ENCODE peak calls at places on chromosome 22, in seven cellular contexts. One of them, this sample, is unnamed.

GRCh38 chr22:45196926-45197605 is 33.3 kb downstream of the NUP50 start:
- DNase-seq in putamen: no peak
- DNase-seq in COR-L47: no peak
- DNase-seq in GM12865: no peak
- DNase-seq in activated CD4-positive, alpha-beta T cell treated with anti-CD3 and anti-CD28 coated beads, Interleukin-2, amount 50 U/mL, for 48 hours: no peak
- DNase-seq in upper lobe of right lung: no peak
- DNase-seq in NCI-H1105 treated with DMSO at 0.1 percent for 48 hours: no peak
- DNase-seq in this sample: no peak

GRCh38 chr22:28268176-28268575 is 349.1 kb upstream of the PITPNB start:
- DNase-seq in NCI-H1105 treated with DMSO at 0.1 percent for 48 hours: no peak
- DNase-seq in COR-L47: no peak
- DNase-seq in GM12865: no peak
- DNase-seq in upper lobe of right lung: no peak
- DNase-seq in putamen: no peak
- DNase-seq in activated CD4-positive, alpha-beta T cell treated with anti-CD3 and anti-CD28 coated beads, Interleukin-2, amount 50 U/mL, for 48 hours: no peak
- DNase-seq in this sample: no peak

GRCh38 chr22:39664485-39665200 is 94.1 kb downstream of the CACNA1I start:
- DNase-seq in activated CD4-positive, alpha-beta T cell treated with anti-CD3 and anti-CD28 coated beads, Interleukin-2, amount 50 U/mL, for 48 hours: peak
- DNase-seq in COR-L47: no peak
- DNase-seq in NCI-H1105 treated with DMSO at 0.1 percent for 48 hours: no peak
- DNase-seq in GM12865: no peak
- DNase-seq in putamen: no peak
- DNase-seq in upper lobe of right lung: no peak
- DNase-seq in this sample: no peak

GRCh38 chr22:20656516-20656901 is 117.4 kb upstream of the SERPIND1 start:
- DNase-seq in activated CD4-positive, alpha-beta T cell treated with anti-CD3 and anti-CD28 coated beads, Interleukin-2, amount 50 U/mL, for 48 hours: no peak
- DNase-seq in upper lobe of right lung: no peak
- DNase-seq in putamen: no peak
- DNase-seq in COR-L47: no peak
- DNase-seq in GM12865: no peak
- DNase-seq in NCI-H1105 treated with DMSO at 0.1 percent for 48 hours: no peak
- DNase-seq in this sample: no peak

GRCh38 chr22:20552450-20552894 is 45.1 kb downstream of the MED15 start:
- DNase-seq in activated CD4-positive, alpha-beta T cell treated with anti-CD3 and anti-CD28 coated beads, Interleukin-2, amount 50 U/mL, for 48 hours: no peak
- DNase-seq in upper lobe of right lung: no peak
- DNase-seq in putamen: no peak
- DNase-seq in COR-L47: no peak
- DNase-seq in GM12865: no peak
- DNase-seq in NCI-H1105 treated with DMSO at 0.1 percent for 48 hours: no peak
- DNase-seq in this sample: no peak

GRCh38 chr22:48227341-48228018 is 1465.0 kb downstream of the TBC1D22A start:
- DNase-seq in activated CD4-positive, alpha-beta T cell treated with anti-CD3 and anti-CD28 coated beads, Interleukin-2, amount 50 U/mL, for 48 hours: no peak
- DNase-seq in COR-L47: no peak
- DNase-seq in NCI-H1105 treated with DMSO at 0.1 percent for 48 hours: no peak
- DNase-seq in upper lobe of right lung: no peak
- DNase-seq in GM12865: no peak
- DNase-seq in putamen: no peak
- DNase-seq in this sample: no peak

GRCh38 chr22:45218974-45219373 is 21.7 kb downstream of the KIAA0930 start:
- DNase-seq in COR-L47: no peak
- DNase-seq in putamen: peak
- DNase-seq in GM12865: peak
- DNase-seq in activated CD4-positive, alpha-beta T cell treated with anti-CD3 and anti-CD28 coated beads, Interleukin-2, amount 50 U/mL, for 48 hours: peak
- DNase-seq in upper lobe of right lung: no peak
- DNase-seq in NCI-H1105 treated with DMSO at 0.1 percent for 48 hours: peak
- DNase-seq in this sample: peak

GRCh38 chr22:45892681-45893461 is 84.1 kb downstream of the WNT7B start:
- DNase-seq in putamen: no peak
- DNase-seq in GM12865: no peak
- DNase-seq in NCI-H1105 treated with DMSO at 0.1 percent for 48 hours: no peak
- DNase-seq in upper lobe of right lung: peak
- DNase-seq in COR-L47: no peak
- DNase-seq in activated CD4-positive, alpha-beta T cell treated with anti-CD3 and anti-CD28 coated beads, Interleukin-2, amount 50 U/mL, for 48 hours: no peak
- DNase-seq in this sample: no peak

GRCh38 chr22:40583058-40583741 is 53.3 kb downstream of the MRTFA start:
- DNase-seq in activated CD4-positive, alpha-beta T cell treated with anti-CD3 and anti-CD28 coated beads, Interleukin-2, amount 50 U/mL, for 48 hours: no peak
- DNase-seq in upper lobe of right lung: no peak
- DNase-seq in putamen: no peak
- DNase-seq in COR-L47: no peak
- DNase-seq in NCI-H1105 treated with DMSO at 0.1 percent for 48 hours: no peak
- DNase-seq in GM12865: peak
- DNase-seq in this sample: no peak

GRCh38 chr22:24926849-24927579 is 19.5 kb downstream of the LHFPL7 start:
- DNase-seq in activated CD4-positive, alpha-beta T cell treated with anti-CD3 and anti-CD28 coated beads, Interleukin-2, amount 50 U/mL, for 48 hours: no peak
- DNase-seq in GM12865: no peak
- DNase-seq in NCI-H1105 treated with DMSO at 0.1 percent for 48 hours: no peak
- DNase-seq in upper lobe of right lung: no peak
- DNase-seq in putamen: no peak
- DNase-seq in COR-L47: no peak
- DNase-seq in this sample: no peak

GRCh38 chr22:48577014-48577690 is 1250.5 kb downstream of the BRD1 start:
- DNase-seq in COR-L47: peak
- DNase-seq in GM12865: no peak
- DNase-seq in putamen: no peak
- DNase-seq in NCI-H1105 treated with DMSO at 0.1 percent for 48 hours: peak
- DNase-seq in activated CD4-positive, alpha-beta T cell treated with anti-CD3 and anti-CD28 coated beads, Interleukin-2, amount 50 U/mL, for 48 hours: no peak
- DNase-seq in upper lobe of right lung: no peak
- DNase-seq in this sample: no peak

GRCh38 chr22:32473388-32473952 is 1.1 kb upstream of the FBXO7 start:
- DNase-seq in activated CD4-positive, alpha-beta T cell treated with anti-CD3 and anti-CD28 coated beads, Interleukin-2, amount 50 U/mL, for 48 hours: peak
- DNase-seq in NCI-H1105 treated with DMSO at 0.1 percent for 48 hours: peak
- DNase-seq in upper lobe of right lung: no peak
- DNase-seq in COR-L47: peak
- DNase-seq in GM12865: peak
- DNase-seq in putamen: peak
- DNase-seq in this sample: peak

GRCh38 chr22:48302657-48303359 is 1524.9 kb downstream of the BRD1 start:
- DNase-seq in GM12865: no peak
- DNase-seq in activated CD4-positive, alpha-beta T cell treated with anti-CD3 and anti-CD28 coated beads, Interleukin-2, amount 50 U/mL, for 48 hours: no peak
- DNase-seq in COR-L47: no peak
- DNase-seq in putamen: no peak
- DNase-seq in NCI-H1105 treated with DMSO at 0.1 percent for 48 hours: no peak
- DNase-seq in upper lobe of right lung: no peak
- DNase-seq in this sample: no peak

GRCh38 chr22:38569181-38569971 is 607 bp downstream of the DMC1 start:
- DNase-seq in upper lobe of right lung: no peak
- DNase-seq in NCI-H1105 treated with DMSO at 0.1 percent for 48 hours: no peak
- DNase-seq in putamen: no peak
- DNase-seq in activated CD4-positive, alpha-beta T cell treated with anti-CD3 and anti-CD28 coated beads, Interleukin-2, amount 50 U/mL, for 48 hours: no peak
- DNase-seq in GM12865: peak
- DNase-seq in COR-L47: no peak
- DNase-seq in this sample: peak

GRCh38 chr22:49326558-49326957 is 501.1 kb downstream of the BRD1 start:
- DNase-seq in putamen: no peak
- DNase-seq in COR-L47: no peak
- DNase-seq in NCI-H1105 treated with DMSO at 0.1 percent for 48 hours: no peak
- DNase-seq in activated CD4-positive, alpha-beta T cell treated with anti-CD3 and anti-CD28 coated beads, Interleukin-2, amount 50 U/mL, for 48 hours: no peak
- DNase-seq in GM12865: no peak
- DNase-seq in upper lobe of right lung: no peak
- DNase-seq in this sample: no peak

GRCh38 chr22:47588583-47588970 is 826.1 kb downstream of the TBC1D22A start:
- DNase-seq in GM12865: no peak
- DNase-seq in upper lobe of right lung: peak
- DNase-seq in NCI-H1105 treated with DMSO at 0.1 percent for 48 hours: no peak
- DNase-seq in putamen: no peak
- DNase-seq in COR-L47: no peak
- DNase-seq in activated CD4-positive, alpha-beta T cell treated with anti-CD3 and anti-CD28 coated beads, Interleukin-2, amount 50 U/mL, for 48 hours: no peak
- DNase-seq in this sample: no peak

GRCh38 chr22:37345863-37346514 is 63.7 kb downstream of the CYTH4 start:
- DNase-seq in upper lobe of right lung: no peak
- DNase-seq in activated CD4-positive, alpha-beta T cell treated with anti-CD3 and anti-CD28 coated beads, Interleukin-2, amount 50 U/mL, for 48 hours: no peak
- DNase-seq in NCI-H1105 treated with DMSO at 0.1 percent for 48 hours: peak
- DNase-seq in putamen: no peak
- DNase-seq in COR-L47: peak
- DNase-seq in GM12865: no peak
- DNase-seq in this sample: no peak

GRCh38 chr22:39556970-39557811 is 13.4 kb upstream of the CACNA1I start:
- DNase-seq in activated CD4-positive, alpha-beta T cell treated with anti-CD3 and anti-CD28 coated beads, Interleukin-2, amount 50 U/mL, for 48 hours: peak
- DNase-seq in upper lobe of right lung: no peak
- DNase-seq in COR-L47: peak
- DNase-seq in putamen: peak
- DNase-seq in NCI-H1105 treated with DMSO at 0.1 percent for 48 hours: peak
- DNase-seq in GM12865: no peak
- DNase-seq in this sample: no peak

GRCh38 chr22:35330258-35330861 is 30.7 kb downstream of the TOM1 start:
- DNase-seq in GM12865: peak
- DNase-seq in NCI-H1105 treated with DMSO at 0.1 percent for 48 hours: no peak
- DNase-seq in putamen: no peak
- DNase-seq in activated CD4-positive, alpha-beta T cell treated with anti-CD3 and anti-CD28 coated beads, Interleukin-2, amount 50 U/mL, for 48 hours: peak
- DNase-seq in upper lobe of right lung: peak
- DNase-seq in COR-L47: no peak
- DNase-seq in this sample: peak

GRCh38 chr22:27892064-27892463 is 27.0 kb downstream of the PITPNB start:
- DNase-seq in GM12865: no peak
- DNase-seq in NCI-H1105 treated with DMSO at 0.1 percent for 48 hours: no peak
- DNase-seq in upper lobe of right lung: no peak
- DNase-seq in putamen: no peak
- DNase-seq in activated CD4-positive, alpha-beta T cell treated with anti-CD3 and anti-CD28 coated beads, Interleukin-2, amount 50 U/mL, for 48 hours: no peak
- DNase-seq in COR-L47: no peak
- DNase-seq in this sample: no peak

GRCh38 chr22:45290410-45290936 is 5.7 kb downstream of the UPK3A start:
- DNase-seq in NCI-H1105 treated with DMSO at 0.1 percent for 48 hours: peak
- DNase-seq in putamen: peak
- DNase-seq in COR-L47: no peak
- DNase-seq in upper lobe of right lung: no peak
- DNase-seq in activated CD4-positive, alpha-beta T cell treated with anti-CD3 and anti-CD28 coated beads, Interleukin-2, amount 50 U/mL, for 48 hours: no peak
- DNase-seq in GM12865: no peak
- DNase-seq in this sample: no peak

GRCh38 chr22:44020981-44021380 is 3.1 kb upstream of the PARVB start:
- DNase-seq in upper lobe of right lung: no peak
- DNase-seq in activated CD4-positive, alpha-beta T cell treated with anti-CD3 and anti-CD28 coated beads, Interleukin-2, amount 50 U/mL, for 48 hours: no peak
- DNase-seq in COR-L47: no peak
- DNase-seq in GM12865: no peak
- DNase-seq in NCI-H1105 treated with DMSO at 0.1 percent for 48 hours: no peak
- DNase-seq in putamen: no peak
- DNase-seq in this sample: no peak

GRCh38 chr22:36029406-36029755 is 757 bp upstream of the RBFOX2 start:
- DNase-seq in COR-L47: no peak
- DNase-seq in NCI-H1105 treated with DMSO at 0.1 percent for 48 hours: no peak
- DNase-seq in putamen: no peak
- DNase-seq in activated CD4-positive, alpha-beta T cell treated with anti-CD3 and anti-CD28 coated beads, Interleukin-2, amount 50 U/mL, for 48 hours: no peak
- DNase-seq in GM12865: no peak
- DNase-seq in upper lobe of right lung: no peak
- DNase-seq in this sample: no peak

GRCh38 chr22:23305922-23306374 is 125.6 kb downstream of the BCR start:
- DNase-seq in GM12865: no peak
- DNase-seq in activated CD4-positive, alpha-beta T cell treated with anti-CD3 and anti-CD28 coated beads, Interleukin-2, amount 50 U/mL, for 48 hours: no peak
- DNase-seq in COR-L47: peak
- DNase-seq in NCI-H1105 treated with DMSO at 0.1 percent for 48 hours: peak
- DNase-seq in upper lobe of right lung: peak
- DNase-seq in putamen: peak
- DNase-seq in this sample: no peak

GRCh38 chr22:20237480-20238440 is 30.4 kb downstream of the RTN4R start:
- DNase-seq in upper lobe of right lung: no peak
- DNase-seq in COR-L47: peak
- DNase-seq in activated CD4-positive, alpha-beta T cell treated with anti-CD3 and anti-CD28 coated beads, Interleukin-2, amount 50 U/mL, for 48 hours: peak
- DNase-seq in NCI-H1105 treated with DMSO at 0.1 percent for 48 hours: no peak
- DNase-seq in putamen: no peak
- DNase-seq in GM12865: no peak
- DNase-seq in this sample: no peak

GRCh38 chr22:47123827-47124442 is 361.5 kb downstream of the TBC1D22A start:
- DNase-seq in activated CD4-positive, alpha-beta T cell treated with anti-CD3 and anti-CD28 coated beads, Interleukin-2, amount 50 U/mL, for 48 hours: no peak
- DNase-seq in COR-L47: no peak
- DNase-seq in putamen: no peak
- DNase-seq in upper lobe of right lung: peak
- DNase-seq in GM12865: no peak
- DNase-seq in NCI-H1105 treated with DMSO at 0.1 percent for 48 hours: no peak
- DNase-seq in this sample: no peak

GRCh38 chr22:18994056-18994455 is 58.0 kb upstream of the PRODH start:
- DNase-seq in putamen: no peak
- DNase-seq in COR-L47: no peak
- DNase-seq in upper lobe of right lung: no peak
- DNase-seq in NCI-H1105 treated with DMSO at 0.1 percent for 48 hours: no peak
- DNase-seq in activated CD4-positive, alpha-beta T cell treated with anti-CD3 and anti-CD28 coated beads, Interleukin-2, amount 50 U/mL, for 48 hours: no peak
- DNase-seq in GM12865: no peak
- DNase-seq in this sample: no peak

GRCh38 chr22:49619301-49619700 is 208.4 kb downstream of the BRD1 start:
- DNase-seq in GM12865: no peak
- DNase-seq in putamen: no peak
- DNase-seq in upper lobe of right lung: peak
- DNase-seq in NCI-H1105 treated with DMSO at 0.1 percent for 48 hours: no peak
- DNase-seq in COR-L47: no peak
- DNase-seq in activated CD4-positive, alpha-beta T cell treated with anti-CD3 and anti-CD28 coated beads, Interleukin-2, amount 50 U/mL, for 48 hours: no peak
- DNase-seq in this sample: no peak

GRCh38 chr22:36328635-36329216 is 59.0 kb downstream of the MYH9 start:
- DNase-seq in NCI-H1105 treated with DMSO at 0.1 percent for 48 hours: no peak
- DNase-seq in putamen: no peak
- DNase-seq in GM12865: peak
- DNase-seq in activated CD4-positive, alpha-beta T cell treated with anti-CD3 and anti-CD28 coated beads, Interleukin-2, amount 50 U/mL, for 48 hours: peak
- DNase-seq in COR-L47: no peak
- DNase-seq in upper lobe of right lung: no peak
- DNase-seq in this sample: peak

GRCh38 chr22:47458348-47458747 is 695.9 kb downstream of the TBC1D22A start:
- DNase-seq in putamen: no peak
- DNase-seq in upper lobe of right lung: no peak
- DNase-seq in activated CD4-positive, alpha-beta T cell treated with anti-CD3 and anti-CD28 coated beads, Interleukin-2, amount 50 U/mL, for 48 hours: no peak
- DNase-seq in GM12865: no peak
- DNase-seq in COR-L47: no peak
- DNase-seq in NCI-H1105 treated with DMSO at 0.1 percent for 48 hours: no peak
- DNase-seq in this sample: no peak

GRCh38 chr22:17969732-17970131 is 54.6 kb downstream of the MICAL3 start:
- DNase-seq in putamen: no peak
- DNase-seq in activated CD4-positive, alpha-beta T cell treated with anti-CD3 and anti-CD28 coated beads, Interleukin-2, amount 50 U/mL, for 48 hours: no peak
- DNase-seq in upper lobe of right lung: no peak
- DNase-seq in COR-L47: no peak
- DNase-seq in NCI-H1105 treated with DMSO at 0.1 percent for 48 hours: no peak
- DNase-seq in GM12865: no peak
- DNase-seq in this sample: no peak

GRCh38 chr22:19756288-19757128 is 4.1 kb upstream of the TBX1 start:
- DNase-seq in upper lobe of right lung: peak
- DNase-seq in activated CD4-positive, alpha-beta T cell treated with anti-CD3 and anti-CD28 coated beads, Interleukin-2, amount 50 U/mL, for 48 hours: peak
- DNase-seq in GM12865: peak
- DNase-seq in COR-L47: peak
- DNase-seq in putamen: no peak
- DNase-seq in NCI-H1105 treated with DMSO at 0.1 percent for 48 hours: peak
- DNase-seq in this sample: peak

GRCh38 chr22:48098243-48098935 is 1335.9 kb downstream of the TBC1D22A start:
- DNase-seq in putamen: no peak
- DNase-seq in NCI-H1105 treated with DMSO at 0.1 percent for 48 hours: no peak
- DNase-seq in activated CD4-positive, alpha-beta T cell treated with anti-CD3 and anti-CD28 coated beads, Interleukin-2, amount 50 U/mL, for 48 hours: no peak
- DNase-seq in GM12865: peak
- DNase-seq in upper lobe of right lung: no peak
- DNase-seq in COR-L47: no peak
- DNase-seq in this sample: peak

GRCh38 chr22:37282385-37282677 is at the start of gene CYTH4:
- DNase-seq in upper lobe of right lung: peak
- DNase-seq in NCI-H1105 treated with DMSO at 0.1 percent for 48 hours: no peak
- DNase-seq in putamen: no peak
- DNase-seq in COR-L47: no peak
- DNase-seq in activated CD4-positive, alpha-beta T cell treated with anti-CD3 and anti-CD28 coated beads, Interleukin-2, amount 50 U/mL, for 48 hours: peak
- DNase-seq in GM12865: peak
- DNase-seq in this sample: peak

GRCh38 chr22:17953147-17953546 is 71.2 kb downstream of the MICAL3 start:
- DNase-seq in COR-L47: no peak
- DNase-seq in upper lobe of right lung: no peak
- DNase-seq in activated CD4-positive, alpha-beta T cell treated with anti-CD3 and anti-CD28 coated beads, Interleukin-2, amount 50 U/mL, for 48 hours: no peak
- DNase-seq in GM12865: no peak
- DNase-seq in NCI-H1105 treated with DMSO at 0.1 percent for 48 hours: no peak
- DNase-seq in putamen: no peak
- DNase-seq in this sample: no peak

GRCh38 chr22:35430897-35431322 is 31.0 kb downstream of the MCM5 start:
- DNase-seq in GM12865: peak
- DNase-seq in upper lobe of right lung: peak
- DNase-seq in activated CD4-positive, alpha-beta T cell treated with anti-CD3 and anti-CD28 coated beads, Interleukin-2, amount 50 U/mL, for 48 hours: peak
- DNase-seq in putamen: peak
- DNase-seq in NCI-H1105 treated with DMSO at 0.1 percent for 48 hours: no peak
- DNase-seq in COR-L47: peak
- DNase-seq in this sample: peak

GRCh38 chr22:44166448-44166847 is 14.3 kb upstream of the PARVG start:
- DNase-seq in upper lobe of right lung: no peak
- DNase-seq in activated CD4-positive, alpha-beta T cell treated with anti-CD3 and anti-CD28 coated beads, Interleukin-2, amount 50 U/mL, for 48 hours: no peak
- DNase-seq in COR-L47: no peak
- DNase-seq in putamen: no peak
- DNase-seq in NCI-H1105 treated with DMSO at 0.1 percent for 48 hours: no peak
- DNase-seq in GM12865: no peak
- DNase-seq in this sample: no peak

GRCh38 chr22:29081499-29082236 is 8.8 kb downstream of the KREMEN1 start:
- DNase-seq in COR-L47: no peak
- DNase-seq in putamen: no peak
- DNase-seq in GM12865: no peak
- DNase-seq in upper lobe of right lung: no peak
- DNase-seq in activated CD4-positive, alpha-beta T cell treated with anti-CD3 and anti-CD28 coated beads, Interleukin-2, amount 50 U/mL, for 48 hours: no peak
- DNase-seq in NCI-H1105 treated with DMSO at 0.1 percent for 48 hours: peak
- DNase-seq in this sample: no peak

This sample was measured in OCI-LY7.